ENCODE peak calls at places on chromosomes 16 and 17, in eight cellular contexts. H is Caco-2; Z is mesothelial cell of epicardium; O is RWPE1; T is globus pallidus; Y is AG10803; B is stimulated activated naive CD8-positive, alpha-beta T cell treated with anti-CD3 and anti-CD28 coated beads, Interleukin-15, amount 100 ng/mL, for 72 hours; M is effector memory CD4-positive, alpha-beta T cell. Q is an unnamed sample.

GRCh38 chr16:3659200-3659599 is 4.7 kb downstream of the DNASE1 start:
- DNase-seq in H (no peak), Z (no peak), O (no peak), T (no peak), Y (peak; percentile 58), B (no peak), M (no peak), Q (no peak)

GRCh38 chr16:10493276-10493675 is 87.1 kb downstream of the EMP2 start:
- DNase-seq in H (no peak), Z (no peak), O (no peak), T (no peak), Y (peak; percentile 2), B (no peak), M (no peak), Q (no peak)

GRCh38 chr16:68503334-68503733 is 35.8 kb upstream of the ZFP90 start:
- DNase-seq in H (no peak), Z (no peak), O (peak; percentile 53), T (no peak), Y (peak; percentile 32), B (no peak), M (no peak), Q (no peak)

GRCh38 chr17:56985371-56986162 is 7.6 kb downstream of the SCPEP1 start:
- DNase-seq in H (no peak), Z (no peak), O (no peak), T (no peak), Y (no peak), B (no peak), M (no peak), Q (no peak)

GRCh38 chr16:58638148-58639036 is 8.8 kb upstream of the CNOT1 start:
- DNase-seq in H (peak; percentile 87), Z (no peak), O (peak; percentile 81), T (no peak), Y (peak; percentile 92), B (no peak), M (no peak), Q (peak; percentile 35)

GRCh38 chr16:28836761-28837064 is 9.4 kb downstream of the TUFM start:
- DNase-seq in H (no peak), Z (no peak), O (no peak), T (no peak), Y (no peak), B (no peak), M (no peak), Q (no peak)

GRCh38 chr17:48412841-48413240 is 17.2 kb downstream of the SKAP1 start:
- DNase-seq in H (no peak), Z (no peak), O (no peak), T (no peak), Y (no peak), B (no peak), M (no peak), Q (no peak)

GRCh38 chr17:50769884-50770283 is 2.6 kb upstream of the ANKRD40CL start:
- DNase-seq in H (peak; percentile 38), Z (no peak), O (no peak), T (no peak), Y (no peak), B (no peak), M (no peak), Q (no peak)

GRCh38 chr17:21165922-21166598 is 39.3 kb downstream of the DHRS7B start:
- DNase-seq in H (no peak), Z (peak; percentile 28), O (no peak), T (no peak), Y (peak; percentile 62), B (no peak), M (no peak), Q (no peak)

GRCh38 chr17:61770043-61770442 is 93.3 kb downstream of the BRIP1 start:
- DNase-seq in H (no peak), Z (no peak), O (no peak), T (no peak), Y (no peak), B (no peak), M (no peak), Q (no peak)

GRCh38 chr16:68414581-68414980 is 33.7 kb downstream of the SMPD3 start:
- DNase-seq in H (peak; percentile 16), Z (no peak), O (no peak), T (no peak), Y (no peak), B (no peak), M (no peak), Q (no peak)

GRCh38 chr17:74290340-74290739 is 16.3 kb downstream of the DNAI2 start:
- DNase-seq in H (no peak), Z (no peak), O (no peak), T (no peak), Y (no peak), B (no peak), M (no peak), Q (no peak)

GRCh38 chr17:50565559-50566350 is 5.2 kb downstream of the CACNA1G start:
- DNase-seq in H (no peak), Z (no peak), O (no peak), T (no peak), Y (no peak), B (no peak), M (no peak), Q (no peak)

Q was measured in transverse colon.